ENCODE peak calls at places on chromosomes 16 and 17, in four cellular contexts. F, S, E and P are unnamed samples.

GRCh38 chr16:51682905-51683304 is 531.8 kb upstream of the SALL1 start:
- DNase-seq in S (no peak), E (no peak), F (no peak), P (no peak)

GRCh38 chr16:74605746-74606520 is 981 bp downstream of the GLG1 start:
- DNase-seq in E (no peak), F (no peak), S (no peak), P (no peak)

GRCh38 chr16:84754353-84754856 is 54.6 kb downstream of the USP10 start:
- DNase-seq in E (no peak), F (peak), S (no peak), P (peak)

GRCh38 chr17:5948811-5949210 is 121.4 kb upstream of the WSCD1 start:
- DNase-seq in F (no peak), E (no peak), S (no peak), P (no peak)

GRCh38 chr17:58377005-58377660 is 25.1 kb upstream of the SUPT4H1 start:
- DNase-seq in F (peak), S (no peak), E (no peak), P (no peak)

GRCh38 chr17:1188812-1189211 is 9.0 kb upstream of the ABR start:
- DNase-seq in E (peak), F (no peak), S (peak), P (peak)

GRCh38 chr16:69326172-69326873 is 4.1 kb downstream of the PDF start:
- DNase-seq in S (no peak), E (no peak), F (no peak), P (no peak)

GRCh38 chr16:22983614-22984013 is 165.6 kb downstream of the USP31 start:
- DNase-seq in S (no peak), E (no peak), F (no peak), P (no peak)

GRCh38 chr17:37694734-37695133 is 50.1 kb downstream of the HNF1B start:
- DNase-seq in F (no peak), E (no peak), S (no peak), P (no peak)

GRCh38 chr16:87806608-87807546 is 41.1 kb upstream of the KLHDC4 start:
- DNase-seq in S (no peak), F (peak), E (peak), P (no peak)

GRCh38 chr16:55832788-55833583 is at the start of gene CES1:
- DNase-seq in S (peak), F (no peak), E (peak), P (no peak)

GRCh38 chr16:24975428-24975889 is 39.7 kb downstream of the ARHGAP17 start:
- DNase-seq in F (peak), E (no peak), S (no peak), P (no peak)

GRCh38 chr17:80114758-80115157 is 13.4 kb downstream of the GAA start:
- DNase-seq in E (no peak), S (no peak), F (no peak), P (no peak)

GRCh38 chr17:45310380-45311324 is 6.2 kb downstream of the MAP3K14 start:
- DNase-seq in E (no peak), F (no peak), S (no peak), P (no peak)

GRCh38 chr17:12070561-12070960 is 49.9 kb downstream of the MAP2K4 start:
- DNase-seq in F (peak), E (no peak), S (no peak), P (no peak)

GRCh38 chr17:76246080-76247066 is 6.1 kb upstream of the RNF157 start:
- DNase-seq in E (no peak), S (no peak), F (no peak), P (no peak)

GRCh38 chr17:51487947-51488346 is 227.6 kb downstream of the UTP18 start:
- DNase-seq in S (no peak), E (no peak), F (peak), P (no peak)

GRCh38 chr17:48100591-48101011 is 677 bp downstream of the CBX1 start:
- DNase-seq in F (peak), E (no peak), S (peak), P (peak)

GRCh38 chr17:63881935-63882601 is at the start of gene GH2:
- DNase-seq in E (no peak), S (no peak), F (peak), P (no peak)

GRCh38 chr16:15529673-15530072 is 95.3 kb downstream of the BMERB1 start:
- DNase-seq in S (no peak), F (no peak), E (no peak), P (no peak)

GRCh38 chr16:11152677-11153321 is 103.2 kb downstream of the SOCS1 start:
- DNase-seq in F (no peak), S (no peak), E (peak), P (no peak)

GRCh38 chr17:1460233-1460632 is 4.2 kb upstream of the CRK start:
- DNase-seq in F (peak), E (peak), S (no peak), P (peak)

GRCh38 chr16:83813818-83814653 is 6.3 kb downstream of the HSBP1 start:
- DNase-seq in E (no peak), F (peak), S (no peak), P (peak)

GRCh38 chr16:86664518-86665318 is 86.4 kb downstream of the FOXL1 start:
- DNase-seq in F (peak), S (no peak), E (no peak), P (no peak)

GRCh38 chr17:75639327-75639726 is 6.1 kb downstream of the SMIM5 start:
- DNase-seq in S (no peak), F (no peak), E (peak), P (no peak)

GRCh38 chr16:75229172-75230031 is 10.6 kb downstream of the CTRB1 start:
- DNase-seq in E (peak), F (no peak), S (no peak), P (peak)

GRCh38 chr17:79612468-79613194 is 1.8 kb upstream of the RBFOX3 start:
- DNase-seq in S (no peak), E (no peak), F (no peak), P (no peak)

GRCh38 chr16:80120899-80121521 is 419.8 kb upstream of the DYNLRB2 start:
- DNase-seq in F (peak), S (no peak), E (peak), P (no peak)

GRCh38 chr17:410674-411401 is 58.2 kb upstream of the RPH3AL start:
- DNase-seq in S (no peak), F (peak), E (no peak), P (peak)

GRCh38 chr17:4142107-4142900 is 526 bp downstream of the ZZEF1 start:
- DNase-seq in E (peak), F (peak), S (peak), P (peak)

GRCh38 chr17:80475949-80476876 is at the start of gene NPTX1:
- DNase-seq in F (peak), S (no peak), E (no peak), P (no peak)

GRCh38 chr17:81998222-81998621 is 20.8 kb downstream of the ASPSCR1 start:
- DNase-seq in E (no peak), S (no peak), F (no peak), P (no peak)

GRCh38 chr17:68972119-68972704 is 17.0 kb upstream of the ABCA8 start:
- DNase-seq in S (peak), E (no peak), F (peak), P (no peak)

GRCh38 chr17:41020346-41020745 is 6.7 kb downstream of the KRTAP1-5 start:
- DNase-seq in F (no peak), E (no peak), S (no peak), P (no peak)

GRCh38 chr16:50697881-50698767 is 4.7 kb downstream of the NOD2 start:
- DNase-seq in E (no peak), F (peak), S (no peak), P (peak)

GRCh38 chr17:16423226-16423872 is 8.0 kb downstream of the TRPV2 start:
- DNase-seq in F (no peak), E (no peak), S (no peak), P (no peak)

GRCh38 chr17:65103896-65104295 is 33.3 kb upstream of the RGS9 start:
- DNase-seq in E (no peak), F (peak), S (no peak), P (no peak)

GRCh38 chr16:75260856-75261589 is 9.6 kb upstream of the BCAR1 start:
- DNase-seq in E (no peak), S (no peak), F (no peak), P (peak)

DNA sequence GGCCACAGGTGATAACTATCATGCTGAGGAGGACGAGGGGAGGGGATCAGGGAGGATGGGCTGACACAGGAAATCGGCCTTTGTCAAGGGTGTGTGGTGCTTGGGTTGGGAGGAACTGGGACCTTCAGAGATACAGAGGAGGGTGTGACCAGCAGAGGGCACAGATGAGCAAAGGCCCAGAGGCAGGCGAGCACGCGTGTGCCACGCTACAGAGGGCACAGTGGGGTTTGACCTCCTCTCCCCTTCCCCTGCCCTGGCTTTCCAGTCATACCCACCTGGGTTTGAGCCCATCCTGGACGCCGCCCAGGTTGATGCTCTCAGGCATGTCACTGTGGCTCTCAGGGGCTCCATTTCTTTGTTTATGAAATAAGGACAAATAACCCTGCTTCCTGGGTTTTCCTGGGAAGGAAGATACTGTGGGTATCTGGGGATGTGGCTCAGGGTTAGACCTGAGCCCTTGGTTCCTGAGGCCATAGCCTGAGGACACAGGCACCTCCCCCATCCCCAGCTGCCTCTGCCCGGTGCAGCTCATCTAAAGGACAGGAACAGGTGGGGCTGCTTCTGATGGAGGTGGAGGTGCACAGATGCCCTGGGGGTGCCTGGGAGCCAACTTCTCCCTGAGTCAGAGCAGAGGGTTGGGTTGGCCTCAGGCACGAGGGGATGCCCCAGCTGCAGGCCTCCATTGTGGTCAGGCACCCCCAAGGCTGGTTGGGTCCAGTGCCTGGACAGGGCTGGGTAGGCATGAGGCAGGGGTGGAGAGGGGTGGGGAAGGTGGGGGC is 51.8 kb downstream of the BEAN1 start:
- DNase-seq in E (peak), S (peak), F (peak), P (peak)
- H3K4me3 ChIP-seq in E (no peak), S (no peak), F (no peak), P (no peak)

DNA sequence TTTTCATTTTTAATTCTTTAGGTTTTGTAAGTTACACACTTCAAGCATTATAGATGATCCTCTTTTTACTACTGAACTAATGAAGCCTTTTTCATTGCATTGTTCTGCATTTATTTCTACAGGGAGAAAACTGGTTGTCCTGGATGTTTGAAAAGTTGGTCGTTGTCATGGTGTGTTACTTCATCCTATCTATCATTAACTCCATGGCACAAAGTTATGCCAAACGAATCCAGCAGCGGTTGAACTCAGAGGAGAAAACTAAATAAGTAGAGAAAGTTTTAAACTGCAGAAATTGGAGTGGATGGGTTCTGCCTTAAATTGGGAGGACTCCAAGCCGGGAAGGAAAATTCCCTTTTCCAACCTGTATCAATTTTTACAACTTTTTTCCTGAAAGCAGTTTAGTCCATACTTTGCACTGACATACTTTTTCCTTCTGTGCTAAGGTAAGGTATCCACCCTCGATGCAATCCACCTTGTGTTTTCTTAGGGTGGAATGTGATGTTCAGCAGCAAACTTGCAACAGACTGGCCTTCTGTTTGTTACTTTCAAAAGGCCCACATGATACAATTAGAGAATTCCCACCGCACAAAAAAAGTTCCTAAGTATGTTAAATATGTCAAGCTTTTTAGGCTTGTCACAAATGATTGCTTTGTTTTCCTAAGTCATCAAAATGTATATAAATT is 53.0 kb downstream of the TUBD1 start:
- DNase-seq in E (no peak), F (no peak), S (no peak), P (no peak)
- H3K4me3 ChIP-seq in E (peak), F (peak), S (peak), P (peak)

DNA sequence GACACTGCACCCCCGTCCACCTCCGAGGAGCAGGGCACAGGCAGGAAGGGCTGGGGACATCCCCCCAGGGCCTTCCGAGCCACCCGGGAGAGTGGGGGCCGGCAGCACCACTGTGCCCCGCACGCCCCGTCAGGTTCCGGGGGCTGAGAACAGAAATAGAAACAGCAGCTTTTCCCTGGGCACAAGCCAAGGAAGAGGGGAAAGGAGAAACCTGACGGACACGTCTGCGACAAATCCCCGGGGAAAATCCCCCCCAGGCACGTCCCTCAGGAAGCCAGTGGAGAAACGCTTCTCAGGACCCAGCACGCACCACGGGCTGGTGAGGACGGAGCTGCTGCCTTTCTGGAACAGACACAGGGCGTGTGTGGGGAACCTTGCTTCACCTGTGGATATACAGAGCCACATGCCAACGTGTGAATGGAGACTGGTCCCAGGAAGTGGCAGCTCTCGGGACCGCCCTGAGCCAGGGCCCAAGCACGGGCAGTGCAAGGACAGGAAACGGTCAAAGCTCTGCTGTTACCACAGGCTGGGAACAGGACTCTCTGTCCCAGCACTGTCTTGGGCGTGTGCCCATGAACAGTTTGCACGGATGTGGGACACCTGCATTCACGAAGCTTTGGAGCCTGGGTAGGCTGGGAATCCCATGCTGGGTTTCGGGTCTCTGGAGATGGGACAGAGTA is 1.2 kb upstream of the TMEM204 start:
- DNase-seq in E (peak), S (no peak), F (no peak), P (peak)
- H3K4me3 ChIP-seq in E (no peak), S (no peak), F (no peak), P (no peak)

DNA sequence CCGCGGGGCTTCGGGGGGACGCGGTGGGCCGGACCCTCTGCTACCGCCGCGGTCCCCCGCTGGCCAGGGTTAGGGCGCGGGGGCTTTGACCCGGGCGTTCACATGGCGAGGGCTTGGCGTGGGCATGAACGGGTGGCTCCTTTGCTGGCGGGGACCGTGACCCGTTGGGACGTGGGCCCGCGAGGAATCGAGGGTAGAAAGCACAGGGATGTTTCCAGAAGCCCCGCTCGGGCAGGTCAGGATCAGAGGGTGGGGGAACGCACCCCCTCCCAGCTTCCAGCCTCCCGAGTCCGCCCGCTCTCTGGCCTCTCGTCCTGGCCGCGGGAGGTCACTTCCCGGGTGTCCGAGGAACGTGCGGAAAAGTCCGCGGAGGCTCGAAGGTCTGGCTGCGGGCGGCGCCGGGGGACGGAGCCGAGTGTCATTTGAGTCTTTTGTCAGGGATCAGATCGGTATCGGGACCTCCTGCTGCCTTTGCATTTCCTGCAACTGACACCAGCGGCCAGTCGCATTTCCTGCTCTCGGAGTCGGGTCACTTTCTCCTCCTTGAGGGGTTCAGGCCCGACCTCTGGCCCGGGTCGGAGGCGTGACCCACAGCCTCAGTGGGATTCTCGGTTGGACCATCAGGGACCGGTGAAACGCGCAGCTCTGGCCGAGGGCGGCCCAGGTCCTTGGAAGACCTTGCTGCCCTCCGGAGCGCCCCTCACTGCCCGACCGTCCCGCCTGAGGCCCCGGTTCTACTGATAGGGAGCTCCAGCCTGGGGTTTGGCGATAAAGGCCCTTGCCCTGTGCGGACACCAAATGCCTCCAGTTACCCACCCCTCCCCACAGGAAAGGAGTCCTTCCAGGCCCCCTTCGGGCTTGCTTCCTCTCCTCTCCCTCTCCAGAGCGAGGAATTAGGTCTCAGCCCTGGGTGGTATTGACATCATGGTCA is 702 bp upstream of the WNT3 start:
- DNase-seq in S (no peak), F (no peak), E (no peak), P (no peak)
- H3K4me3 ChIP-seq in S (no peak), F (peak), E (peak), P (no peak)